ENCODE peak calls at places on chromosome 19, in seven cellular contexts. J, F, E, P, H, X and T are unnamed samples.

GRCh38 chr19:11091343-11092153 is 2.3 kb downstream of the LDLR start:
- DNase-seq in P (peak), X (peak), F (peak), H (no peak), J (peak), E (peak), T (no peak)

GRCh38 chr19:47228168-47228936 is 2.6 kb downstream of the BBC3 start:
- DNase-seq in X (peak), E (no peak), H (no peak), F (peak), J (no peak), P (no peak), T (no peak)

GRCh38 chr19:1489463-1489971 is 633 bp downstream of the PCSK4 start:
- DNase-seq in J (no peak), E (no peak), X (no peak), P (no peak), H (no peak), F (no peak), T (no peak)

GRCh38 chr19:2375341-2376121 is 15.5 kb downstream of the TMPRSS9 start:
- DNase-seq in F (no peak), P (no peak), X (no peak), H (no peak), E (no peak), J (no peak), T (no peak)

GRCh38 chr19:1251503-1252220 is 3.3 kb downstream of the MIDN start:
- DNase-seq in P (peak), J (no peak), H (no peak), E (no peak), F (no peak), X (peak), T (no peak)

GRCh38 chr19:10643166-10643967 is 10.8 kb upstream of the ILF3 start:
- DNase-seq in H (no peak), X (no peak), F (no peak), J (no peak), P (no peak), E (no peak), T (no peak)

GRCh38 chr19:11088508-11089253 is 582 bp upstream of the LDLR start:
- DNase-seq in P (peak), J (no peak), F (no peak), X (no peak), E (peak), H (no peak), T (no peak)

GRCh38 chr19:18419699-18420460 is 682 bp downstream of the SSBP4 start:
- DNase-seq in E (no peak), F (no peak), H (no peak), J (no peak), X (peak), P (no peak), T (peak)

GRCh38 chr19:17735410-17735809 is 15.9 kb upstream of the FCHO1 start:
- DNase-seq in F (no peak), E (no peak), J (no peak), P (no peak), H (no peak), X (no peak), T (no peak)

GRCh38 chr19:45352914-45353796 is 12.6 kb downstream of the KLC3 start:
- DNase-seq in E (peak), X (no peak), F (no peak), J (no peak), H (no peak), P (no peak), T (peak)

GRCh38 chr19:6359517-6359916 is 1.8 kb upstream of the CLPP start:
- DNase-seq in E (no peak), X (no peak), J (no peak), H (no peak), P (no peak), F (no peak), T (no peak)

GRCh38 chr19:55244004-55244680 is 14.7 kb downstream of the PPP6R1 start:
- DNase-seq in H (no peak), P (no peak), X (no peak), J (no peak), E (no peak), F (no peak), T (no peak)

GRCh38 chr19:54127688-54128440 is 9.7 kb upstream of the CNOT3 start:
- DNase-seq in F (no peak), J (no peak), E (no peak), H (no peak), X (no peak), P (no peak), T (no peak)

GRCh38 chr19:43762814-43763213 is 8.1 kb upstream of the SMG9 start:
- DNase-seq in P (no peak), H (no peak), J (no peak), F (no peak), X (no peak), E (no peak), T (no peak)

GRCh38 chr19:2711175-2711936 is 8.9 kb upstream of the GNG7 start:
- DNase-seq in F (no peak), E (peak), J (no peak), H (no peak), P (no peak), X (no peak), T (no peak)

GRCh38 chr19:19866599-19867248 is 1.0 kb downstream of the ZNF253 start:
- DNase-seq in E (peak), H (peak), F (no peak), X (no peak), P (peak), J (peak), T (no peak)

GRCh38 chr19:54937926-54938325 is 9.4 kb downstream of the NLRP7 start:
- DNase-seq in F (no peak), H (no peak), E (no peak), X (no peak), J (no peak), P (no peak), T (no peak)

GRCh38 chr19:13118424-13119193 is 545 bp downstream of the NACC1 start:
- DNase-seq in E (peak), F (peak), J (peak), H (no peak), P (no peak), X (peak), T (no peak)

GRCh38 chr19:9721861-9722260 is 46.7 kb downstream of the ZNF846 start:
- DNase-seq in H (no peak), F (no peak), J (no peak), X (no peak), P (no peak), E (no peak), T (peak)

GRCh38 chr19:34507414-34508067 is 26.0 kb downstream of the WTIP start:
- DNase-seq in H (no peak), F (no peak), P (no peak), E (no peak), J (no peak), X (no peak), T (no peak)

GRCh38 chr19:18879579-18880373 is 16.2 kb downstream of the CERS1 start:
- DNase-seq in J (no peak), X (no peak), F (no peak), P (no peak), E (peak), H (no peak), T (no peak)